ENCODE peak calls at places on chromosomes 4 and X, in five cellular contexts. D is A549, W is ovary, G is SK-N-SH, T is transverse colon. L is an unnamed sample.

GRCh38 chrX:77455437-77455836 is 8.2 kb downstream of the FGF16 start:
- DNase-seq in D (no peak), W (no peak), G (no peak), T (no peak), L (no peak)

GRCh38 chr4:158376441-158376840 is 145.2 kb upstream of the RXFP1 start:
- DNase-seq in D (no peak), W (no peak), G (no peak), T (no peak), L (no peak)

GRCh38 chr4:139763668-139764067 is 98.0 kb downstream of the MGST2 start:
- DNase-seq in D (no peak), W (no peak), G (peak), T (no peak), L (peak)

GRCh38 chr4:1244978-1245471 is 3.9 kb downstream of the CTBP1 start:
- DNase-seq in D (no peak), W (no peak), G (no peak), T (no peak), L (no peak)

GRCh38 chrX:108167211-108167872 is 75.8 kb downstream of the ATG4A start:
- DNase-seq in D (peak), W (no peak), G (no peak), T (no peak), L (no peak)

GRCh38 chr4:8351931-8352367 is 82.4 kb downstream of the HTRA3 start:
- DNase-seq in D (no peak), W (peak), G (no peak), T (no peak), L (no peak)

GRCh38 chrX:130084651-130085237 is 25.6 kb downstream of the ELF4 start:
- DNase-seq in D (no peak), W (no peak), G (no peak), T (no peak), L (no peak)

GRCh38 chrX:38474543-38474942 is 86.8 kb upstream of the TSPAN7 start:
- DNase-seq in D (no peak), W (no peak), G (no peak), T (no peak), L (no peak)

GRCh38 chrX:111880735-111881134 is 4.8 kb downstream of the TRPC5OS start:
- DNase-seq in D (no peak), W (no peak), G (no peak), T (no peak), L (no peak)

GRCh38 chrX:94662665-94663064 is 988.7 kb downstream of the FAM133A start:
- DNase-seq in D (no peak), W (no peak), G (no peak), T (no peak), L (no peak)

GRCh38 chr4:29037501-29037900 is 1682.7 kb upstream of the PCDH7 start:
- DNase-seq in D (no peak), W (no peak), G (no peak), T (no peak), L (no peak)

GRCh38 chr4:152534541-152535231 is 1.2 kb downstream of the FBXW7 start:
- DNase-seq in D (no peak), W (peak), G (peak), T (peak), L (peak)

GRCh38 chr4:139188648-139189416 is 11.8 kb upstream of the ELF2 start:
- DNase-seq in D (no peak), W (no peak), G (no peak), T (no peak), L (no peak)

GRCh38 chr4:72295966-72296557 is 264.3 kb downstream of the NPFFR2 start:
- DNase-seq in D (peak), W (no peak), G (peak), T (no peak), L (no peak)

GRCh38 chr4:156201050-156201449 is 247.4 kb upstream of the CTSO start:
- DNase-seq in D (no peak), W (no peak), G (no peak), T (no peak), L (no peak)

GRCh38 chr4:74997942-74998341 is 65.0 kb downstream of the PARM1 start:
- DNase-seq in D (no peak), W (no peak), G (no peak), T (no peak), L (no peak)

GRCh38 chr4:186840771-186841301 is 117.2 kb upstream of the FAT1 start:
- DNase-seq in D (no peak), W (peak), G (no peak), T (no peak), L (peak)

GRCh38 chrX:42276982-42277690 is 353.8 kb upstream of the CASK start:
- DNase-seq in D (no peak), W (no peak), G (no peak), T (no peak), L (no peak)

GRCh38 chrX:19549838-19550237 is 34.5 kb upstream of the MAP3K15 start:
- DNase-seq in D (no peak), W (no peak), G (no peak), T (no peak), L (no peak)

GRCh38 chrX:19683817-19684216 is 168.5 kb upstream of the MAP3K15 start:
- DNase-seq in D (no peak), W (no peak), G (no peak), T (no peak), L (no peak)

GRCh38 chr4:136713140-136713539 is 819.2 kb downstream of the PCDH18 start:
- DNase-seq in D (no peak), W (no peak), G (no peak), T (no peak), L (no peak)
- TF ChIP-seq CTCF in D (no peak), W (no peak), G (peak), T (no peak), L (no peak)

GRCh38 chrX:23380581-23380980 is 45.9 kb downstream of the PTCHD1 start:
- DNase-seq in D (no peak), W (no peak), G (no peak), T (no peak), L (no peak)
- TF ChIP-seq EP300 in D (no peak), W (no peak), G (no peak), T (no peak), L (no peak)

GRCh38 chr4:182454440-182455013 is 211.3 kb downstream of the TENM3 start:
- DNase-seq in D (no peak), W (no peak), G (no peak), T (no peak), L (no peak)
- TF ChIP-seq CTCF in D (no peak), W (no peak), G (no peak), T (no peak), L (no peak)

GRCh38 chr4:184289179-184289535 is 71.5 kb upstream of the ENPP6 start:
- DNase-seq in D (no peak), W (no peak), G (no peak), T (no peak), L (no peak)

GRCh38 chr4:184286346-184286745 is 68.7 kb upstream of the ENPP6 start:
- DNase-seq in D (no peak), W (no peak), G (no peak), T (no peak), L (no peak)

GRCh38 chr4:184287697-184288255 is 70.1 kb upstream of the ENPP6 start:
- DNase-seq in D (no peak), W (no peak), G (no peak), T (peak), L (no peak)

GRCh38 chr4:184292465-184292867 is 74.8 kb upstream of the ENPP6 start:
- DNase-seq in D (no peak), W (no peak), G (no peak), T (no peak), L (no peak)

GRCh38 chr4:184288451-184289178 is 70.9 kb upstream of the ENPP6 start:
- DNase-seq in D (no peak), W (no peak), G (no peak), T (peak), L (peak)
- TF ChIP-seq EP300 in D (no peak), W (no peak), G (no peak), T (no peak), L (no peak)

GRCh38 chr4:2672700-2673099 is 83.4 kb downstream of the TNIP2 start:
- DNase-seq in D (no peak), W (no peak), G (no peak), T (no peak), L (no peak)

GRCh38 chr4:2667428-2667827 is 88.7 kb downstream of the TNIP2 start:
- DNase-seq in D (no peak), W (no peak), G (no peak), T (no peak), L (no peak)

GRCh38 chr4:2671267-2671895 is 84.8 kb downstream of the TNIP2 start:
- DNase-seq in D (no peak), W (no peak), G (no peak), T (no peak), L (no peak)

GRCh38 chr4:2672082-2672481 is 84.1 kb downstream of the TNIP2 start:
- DNase-seq in D (no peak), W (no peak), G (no peak), T (no peak), L (no peak)

GRCh38 chr4:2673157-2673556 is 83.0 kb downstream of the TNIP2 start:
- DNase-seq in D (peak), W (no peak), G (no peak), T (no peak), L (no peak)
- TF ChIP-seq CTCF in D (peak), W (no peak), G (peak), T (no peak), L (no peak)

GRCh38 chr4:109166126-109166525 is 136.3 kb downstream of the COL25A1 start:
- DNase-seq in D (no peak), W (no peak), G (no peak), T (no peak), L (no peak)
- TF ChIP-seq EP300 in D (no peak), W (no peak), G (no peak), T (no peak), L (no peak)

GRCh38 chr4:169212981-169213380 is 57.8 kb downstream of the SH3RF1 start:
- DNase-seq in D (no peak), W (no peak), G (no peak), T (no peak), L (no peak)
- TF ChIP-seq CTCF in D (no peak), W (no peak), G (no peak), T (no peak), L (no peak)

GRCh38 chr4:129362685-129363274 is 266.8 kb downstream of the C4orf33 start:
- DNase-seq in D (peak), W (peak), G (peak), T (peak), L (peak)
- TF ChIP-seq EP300 in D (no peak), W (no peak), G (no peak), T (no peak), L (no peak)

L was measured in upper lobe of left lung.